ENCODE peak calls at places on chromosomes 4 and X, in four cellular contexts. D is CD4-positive, alpha-beta memory T cell; E is heart right ventricle; S is dorsolateral prefrontal cortex. O is an unnamed sample.

GRCh38 chr4:52173470-52174055 is 122.5 kb downstream of the SPATA18 start:
- DNase-seq in D (no peak), E (peak), S (no peak), O (peak)

GRCh38 chr4:114257516-114257915 is 278.1 kb upstream of the ARSJ start:
- DNase-seq in D (no peak), S (no peak), E (no peak), O (no peak)

GRCh38 chr4:56320293-56320692 is 67.0 kb downstream of the AASDH start:
- DNase-seq in D (no peak), E (no peak), S (no peak), O (no peak)

GRCh38 chrX:19334945-19335626 is 8.6 kb upstream of the PDHA1 start:
- DNase-seq in E (no peak), S (no peak), D (peak), O (no peak)

GRCh38 chr4:15470149-15470520 is 453 bp downstream of the CC2D2A start:
- DNase-seq in D (no peak), S (no peak), E (no peak), O (no peak)

GRCh38 chrX:38987135-38987780 is 186.0 kb downstream of the MID1IP1 start:
- DNase-seq in D (no peak), S (no peak), E (no peak), O (no peak)

GRCh38 chr4:14856076-14856926 is 146.0 kb upstream of the CPEB2 start:
- DNase-seq in E (no peak), S (no peak), D (no peak), O (peak)

GRCh38 chr4:51895816-51896408 is 53.0 kb downstream of the DCUN1D4 start:
- DNase-seq in D (peak), E (no peak), S (peak), O (peak)

GRCh38 chr4:78293348-78293747 is 236.2 kb downstream of the FRAS1 start:
- DNase-seq in D (no peak), S (no peak), E (no peak), O (no peak)

GRCh38 chr4:123599061-123599919 is 202.7 kb downstream of the SPRY1 start:
- DNase-seq in S (no peak), D (no peak), E (no peak), O (no peak)

GRCh38 chr4:77600521-77601451 is 4.8 kb upstream of the CXCL13 start:
- DNase-seq in D (peak), E (no peak), S (no peak), O (no peak)

GRCh38 chr4:95465010-95465409 is 83.8 kb downstream of the UNC5C start:
- DNase-seq in S (no peak), D (no peak), E (no peak), O (no peak)

GRCh38 chr4:10706236-10706635 is 21.7 kb upstream of the CLNK start:
- DNase-seq in D (no peak), S (no peak), E (no peak), O (no peak)

GRCh38 chr4:73599182-73599581 is 21.1 kb downstream of the RASSF6 start:
- DNase-seq in D (no peak), S (no peak), E (no peak), O (no peak)

GRCh38 chr4:15720846-15721245 is 18.0 kb downstream of the BST1 start:
- DNase-seq in S (no peak), D (no peak), E (no peak), O (peak)

DNA sequence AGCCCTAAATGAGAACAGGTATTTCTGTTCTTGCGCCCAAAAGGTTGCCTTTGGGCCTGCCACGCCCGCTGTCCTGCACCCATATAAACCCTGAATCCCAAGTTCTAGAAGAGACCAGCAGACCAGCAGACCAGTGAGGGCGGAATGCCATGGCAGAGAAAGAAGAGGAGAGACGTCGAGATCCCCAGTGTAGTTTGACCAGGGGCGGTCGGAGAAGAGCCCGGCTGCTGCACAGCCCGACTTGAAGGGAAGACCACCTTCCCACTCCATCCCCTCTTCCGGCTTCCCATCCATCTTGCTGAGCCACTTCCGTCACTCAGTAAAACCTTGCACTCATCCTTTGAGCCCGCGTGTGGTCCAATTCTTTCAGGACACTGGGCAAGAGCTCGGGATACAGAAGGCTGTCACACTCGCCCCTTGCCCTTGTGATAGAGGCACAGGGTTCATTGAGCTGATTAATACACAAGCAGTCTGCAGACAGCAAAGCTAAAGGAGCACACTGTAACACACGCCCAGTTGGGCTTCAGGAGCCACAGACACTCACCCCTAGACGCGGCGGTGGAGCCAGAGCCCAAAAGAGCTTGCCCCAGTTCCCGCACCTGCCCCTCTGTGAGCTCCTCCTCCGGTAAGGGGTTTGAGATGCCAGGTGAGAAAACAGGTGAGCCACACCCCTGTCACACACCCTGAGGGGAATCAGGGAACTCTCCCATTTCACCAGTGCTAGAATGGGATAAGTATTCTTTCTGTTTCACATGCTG is 230.8 kb downstream of the PCDH10 start:
- DNase-seq in E (no peak), S (no peak), D (no peak), O (no peak)
- H3K4me3 ChIP-seq in E (no peak), S (no peak), D (no peak), O (no peak)

DNA sequence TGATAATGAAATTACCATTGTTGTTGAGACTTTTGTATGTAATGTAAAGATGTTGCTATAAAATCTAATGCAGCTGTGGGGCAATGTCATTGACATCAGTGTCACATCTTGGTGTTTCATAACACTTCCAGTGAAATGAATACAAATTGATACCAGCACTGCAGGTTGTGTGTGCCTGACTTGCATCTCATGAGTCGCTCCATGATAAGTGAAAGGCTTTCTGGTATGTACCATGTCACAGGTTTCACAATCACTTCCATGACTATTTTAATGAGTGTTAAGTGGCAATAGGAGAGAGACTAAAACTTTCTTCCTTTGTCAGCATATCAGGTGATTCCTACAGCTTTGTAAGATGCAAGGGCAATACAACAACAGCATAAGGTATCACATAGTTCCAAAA is 94.4 kb downstream of the ABCB7 start:
- DNase-seq in S (no peak), D (no peak), E (no peak), O (no peak)
- H3K4me3 ChIP-seq in S (no peak), D (no peak), E (no peak), O (no peak)

GRCh38 chr4:42399393-42399792 is 2.1 kb downstream of the SHISA3 start:
- DNase-seq in S (no peak), D (no peak), E (no peak), O (no peak)
- H3K4me3 ChIP-seq in S (no peak), D (no peak), E (peak), O (peak)

GRCh38 chrX:48702032-48702431 is 5.5 kb downstream of the SUV39H1 start:
- DNase-seq in E (no peak), D (no peak), S (no peak), O (no peak)
- H3K4me3 ChIP-seq in E (no peak), D (no peak), S (no peak), O (no peak)

GRCh38 chrX:13491061-13491460 is 78.3 kb upstream of the EGFL6 start:
- DNase-seq in S (no peak), D (no peak), E (no peak), O (no peak)

GRCh38 chrX:13485167-13485566 is 84.2 kb upstream of the EGFL6 start:
- DNase-seq in S (no peak), E (no peak), D (no peak), O (no peak)

GRCh38 chrX:13489451-13489850 is 80.0 kb upstream of the EGFL6 start:
- DNase-seq in E (peak), D (no peak), S (no peak), O (peak)

GRCh38 chrX:13488706-13489105 is 80.7 kb upstream of the EGFL6 start:
- DNase-seq in D (no peak), S (no peak), E (no peak), O (no peak)

DNA sequence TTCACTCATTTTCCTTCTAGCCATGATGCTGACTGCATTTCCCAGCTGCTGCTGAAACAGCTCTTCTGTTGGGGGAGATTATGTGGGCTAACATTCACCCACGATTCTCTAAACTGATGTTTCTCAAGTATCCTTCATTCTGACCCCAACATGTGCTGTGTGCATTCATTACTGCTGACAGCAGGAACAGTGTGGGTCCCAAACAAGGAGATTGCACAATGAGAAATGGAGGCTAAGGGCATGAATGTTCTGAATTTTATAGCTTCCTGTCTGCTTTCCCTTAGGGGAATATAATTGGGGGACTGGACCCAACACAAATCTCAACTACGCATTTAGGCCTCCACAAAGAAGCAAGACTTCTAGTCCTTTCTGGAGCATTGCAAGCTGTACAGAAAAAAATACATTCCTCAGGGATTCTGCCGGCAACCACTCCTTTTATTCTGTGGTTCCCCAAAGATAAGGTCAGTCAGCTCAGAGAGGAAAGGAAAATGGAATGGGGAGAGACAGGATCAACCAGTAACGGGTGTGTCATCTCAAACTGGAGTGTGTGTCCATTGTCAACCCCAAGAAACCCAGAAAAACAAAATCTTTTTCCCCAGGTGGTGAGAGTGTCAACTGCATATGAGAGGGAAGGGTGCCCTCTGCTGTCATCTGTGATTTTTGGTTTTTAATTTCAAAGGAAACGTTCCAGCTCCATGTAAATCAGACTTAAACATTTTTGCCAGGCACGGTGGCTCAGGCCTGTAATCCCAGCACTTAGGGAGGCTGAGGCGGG is 81.5 kb upstream of the EGFL6 start:
- DNase-seq in D (peak), E (no peak), S (no peak), O (no peak)
- H3K4me3 ChIP-seq in D (no peak), E (no peak), S (no peak), O (no peak)

GRCh38 chr4:1794809-1795303 is 1.8 kb downstream of the FGFR3 start:
- DNase-seq in E (no peak), D (no peak), S (no peak), O (no peak)
- H3K4me3 ChIP-seq in E (peak), D (no peak), S (peak), O (peak)

O was measured in left lung.